ENCODE peak calls at places on chromosome 22, in four cellular contexts. One of them, this sample, is unnamed.

GRCh38 chr22:39144101-39144815 is 8.2 kb downstream of the CBX7 start:
- DNase-seq in CD4-positive, alpha-beta memory T cell: peak; percentile 68
- DNase-seq in mammary epithelial cell: peak; percentile 59
- DNase-seq in fibroblast of pulmonary artery: peak; percentile 29
- DNase-seq in this sample: peak; percentile 36

GRCh38 chr22:21803859-21804258 is 63.6 kb downstream of the MAPK1 start:
- DNase-seq in fibroblast of pulmonary artery: no peak
- DNase-seq in mammary epithelial cell: no peak
- DNase-seq in CD4-positive, alpha-beta memory T cell: no peak
- DNase-seq in this sample: no peak

GRCh38 chr22:17569971-17570511 is 6.7 kb downstream of the SLC25A18 start:
- DNase-seq in fibroblast of pulmonary artery: peak; percentile 84
- DNase-seq in CD4-positive, alpha-beta memory T cell: no peak
- DNase-seq in mammary epithelial cell: no peak
- DNase-seq in this sample: peak; percentile 77

GRCh38 chr22:33242078-33242477 is 183.9 kb upstream of the SYN3 start:
- DNase-seq in mammary epithelial cell: peak; percentile 81
- DNase-seq in CD4-positive, alpha-beta memory T cell: no peak
- DNase-seq in fibroblast of pulmonary artery: no peak
- DNase-seq in this sample: no peak

GRCh38 chr22:38243007-38243775 is 29.6 kb downstream of the TMEM184B start:
- DNase-seq in CD4-positive, alpha-beta memory T cell: no peak
- DNase-seq in fibroblast of pulmonary artery: peak; percentile 57
- DNase-seq in mammary epithelial cell: peak; percentile 22
- DNase-seq in this sample: no peak

GRCh38 chr22:39349506-39349966 is 255 bp upstream of the SYNGR1 start:
- DNase-seq in fibroblast of pulmonary artery: no peak
- DNase-seq in mammary epithelial cell: no peak
- DNase-seq in CD4-positive, alpha-beta memory T cell: peak; percentile 3
- DNase-seq in this sample: no peak

GRCh38 chr22:45310331-45311032 is 748 bp downstream of the FAM118A start:
- DNase-seq in mammary epithelial cell: no peak
- DNase-seq in fibroblast of pulmonary artery: no peak
- DNase-seq in CD4-positive, alpha-beta memory T cell: no peak
- DNase-seq in this sample: no peak

GRCh38 chr22:21951931-21952465 is 650 bp downstream of the PPM1F start:
- DNase-seq in CD4-positive, alpha-beta memory T cell: no peak
- DNase-seq in mammary epithelial cell: peak; percentile 44
- DNase-seq in fibroblast of pulmonary artery: peak; percentile 48
- DNase-seq in this sample: peak; percentile 39

GRCh38 chr22:47997612-47998011 is 1235.2 kb downstream of the TBC1D22A start:
- DNase-seq in CD4-positive, alpha-beta memory T cell: no peak
- DNase-seq in mammary epithelial cell: no peak
- DNase-seq in fibroblast of pulmonary artery: no peak
- DNase-seq in this sample: no peak

GRCh38 chr22:39301926-39302325 is 17.5 kb downstream of the RPL3 start:
- DNase-seq in fibroblast of pulmonary artery: no peak
- DNase-seq in CD4-positive, alpha-beta memory T cell: no peak
- DNase-seq in mammary epithelial cell: no peak
- DNase-seq in this sample: no peak

DNA sequence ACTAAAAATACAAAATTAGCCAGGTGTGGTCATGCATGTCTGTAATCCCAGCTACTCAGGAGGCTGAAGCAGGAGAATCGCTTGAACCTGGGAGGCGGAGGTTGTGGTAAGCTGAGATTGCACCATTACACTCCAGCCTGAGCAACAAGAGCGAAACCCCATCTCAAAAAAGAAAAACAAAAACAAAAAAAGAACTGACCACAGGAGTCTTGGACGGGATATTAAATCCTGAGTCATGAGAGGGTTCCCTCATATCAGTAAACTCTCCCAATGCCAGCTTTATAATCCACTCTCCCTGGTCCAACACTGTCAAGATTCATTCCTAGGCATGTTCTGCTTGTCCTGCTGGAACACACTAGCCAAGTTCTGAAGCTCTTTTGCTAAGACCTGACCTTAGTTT is 61.5 kb upstream of the EP300 start:
- DNase-seq in fibroblast of pulmonary artery: peak; percentile 70
- DNase-seq in CD4-positive, alpha-beta memory T cell: no peak
- DNase-seq in mammary epithelial cell: peak; percentile 75
- DNase-seq in this sample: peak; percentile 75
- H3K4me3 ChIP-seq in fibroblast of pulmonary artery: no peak overlapping the region
- H3K4me3 ChIP-seq in CD4-positive, alpha-beta memory T cell: no peak overlapping the region
- H3K4me3 ChIP-seq in mammary epithelial cell: no peak overlapping the region
- H3K4me3 ChIP-seq in this sample: no peak overlapping the region

DNA sequence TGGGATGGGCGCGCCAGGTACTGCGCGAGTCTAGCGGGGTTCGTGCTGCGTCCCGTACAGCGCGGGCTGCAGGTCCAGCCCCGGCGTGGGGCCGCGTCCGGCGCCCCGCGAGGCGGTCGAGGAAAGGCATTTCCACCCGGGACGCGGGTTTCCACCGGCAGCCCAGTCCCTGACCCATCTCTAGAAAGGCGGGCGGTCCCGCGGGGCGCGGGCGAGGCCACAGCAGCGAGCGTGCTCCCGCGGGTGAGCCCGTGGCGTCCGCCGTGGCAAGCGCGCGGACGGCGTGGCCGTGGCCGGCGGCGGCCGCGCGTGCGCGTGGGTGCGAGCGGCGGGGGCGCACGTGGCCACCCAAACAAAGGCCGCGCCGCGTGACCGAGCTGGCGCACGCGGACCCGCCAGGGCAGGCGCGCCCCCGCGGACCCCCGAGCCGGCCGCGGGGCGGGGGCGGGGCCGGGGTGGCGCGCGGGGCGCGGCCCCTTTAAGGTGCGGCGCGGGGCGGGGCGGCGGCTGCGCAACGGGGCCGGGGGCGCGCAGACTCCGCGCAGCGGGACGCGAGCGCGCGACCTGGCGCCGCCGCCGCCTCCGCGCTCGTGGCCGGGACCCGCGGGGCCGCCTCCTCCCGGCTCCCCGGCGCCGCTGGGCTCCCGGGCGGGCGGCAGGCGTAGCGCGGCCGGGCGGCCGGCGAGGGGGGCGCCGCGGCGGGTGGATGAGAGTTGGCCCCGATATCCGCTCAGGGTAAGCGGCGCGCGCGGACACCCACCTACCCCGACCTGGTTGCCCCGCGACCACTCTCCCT is 39.3 kb upstream of the CELSR1 start:
- DNase-seq in fibroblast of pulmonary artery: peak; percentile 46
- DNase-seq in CD4-positive, alpha-beta memory T cell: peak; percentile 64
- DNase-seq in mammary epithelial cell: peak; percentile 39
- DNase-seq in this sample: peak; percentile 21
- H3K4me3 ChIP-seq in fibroblast of pulmonary artery: peak overlapping the region; percentile 63
- H3K4me3 ChIP-seq in CD4-positive, alpha-beta memory T cell: peak overlapping the region; percentile 44
- H3K4me3 ChIP-seq in mammary epithelial cell: peak overlapping the region; percentile 63
- H3K4me3 ChIP-seq in this sample: peak overlapping the region; percentile 50

DNA sequence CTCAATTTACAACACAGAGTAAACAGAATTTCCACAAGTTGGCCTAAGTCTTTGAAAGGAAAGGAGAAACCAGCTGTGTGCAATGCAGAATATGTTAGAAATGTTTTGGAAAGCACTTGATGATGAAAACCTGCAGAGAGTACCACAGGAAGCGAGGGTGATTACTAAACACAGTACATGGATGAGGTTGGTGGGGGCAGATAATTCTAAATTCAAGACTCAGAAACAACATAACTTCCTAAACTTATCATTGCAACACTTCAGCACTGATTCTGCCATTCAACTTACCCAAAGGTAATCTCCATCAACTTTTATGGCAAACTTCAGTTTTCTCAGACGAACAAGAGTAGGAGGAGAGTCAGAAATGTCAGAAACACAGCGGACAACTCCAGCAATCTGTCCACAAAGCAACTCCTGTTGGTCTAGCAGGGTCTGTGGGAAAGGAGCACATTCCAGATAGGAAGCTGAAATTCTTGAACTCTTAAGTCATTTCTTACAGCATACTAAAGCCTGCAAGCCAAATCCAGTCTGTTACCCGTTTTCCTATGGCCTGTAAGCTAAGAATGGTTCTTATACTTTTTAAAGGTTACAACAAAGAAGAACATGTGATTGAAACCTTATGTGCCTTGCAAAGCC is 6.8 kb downstream of the HPS4 start:
- DNase-seq in mammary epithelial cell: no peak
- DNase-seq in fibroblast of pulmonary artery: peak; percentile 80
- DNase-seq in CD4-positive, alpha-beta memory T cell: no peak
- DNase-seq in this sample: no peak
- H3K4me3 ChIP-seq in mammary epithelial cell: no peak overlapping the region
- H3K4me3 ChIP-seq in fibroblast of pulmonary artery: no peak overlapping the region
- H3K4me3 ChIP-seq in CD4-positive, alpha-beta memory T cell: no peak overlapping the region
- H3K4me3 ChIP-seq in this sample: no peak overlapping the region

DNA sequence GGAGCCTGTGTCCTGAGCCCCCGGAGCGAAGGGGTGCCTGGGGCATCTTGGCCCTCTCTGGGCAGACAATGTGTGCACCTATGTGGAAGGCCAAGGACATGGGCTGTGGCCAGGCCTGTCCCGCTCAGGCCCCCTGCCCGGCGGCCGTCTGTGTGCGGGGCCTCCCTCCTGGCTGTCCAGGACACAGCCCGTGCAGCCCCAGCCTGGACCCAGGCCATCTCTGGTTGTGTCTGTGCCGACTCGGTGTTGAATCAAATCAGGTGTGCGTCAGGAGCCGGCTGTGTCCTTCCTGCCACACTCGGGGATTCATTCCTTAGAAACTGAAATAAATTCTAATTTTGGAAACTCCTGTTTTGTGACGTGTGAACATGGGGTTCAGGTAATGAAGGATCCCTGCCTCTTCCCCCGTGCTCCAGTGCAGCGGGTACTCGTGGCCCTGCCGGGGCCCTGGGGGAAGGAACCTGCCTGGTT is 1.5 kb upstream of the SELENOO start:
- DNase-seq in mammary epithelial cell: no peak
- DNase-seq in fibroblast of pulmonary artery: no peak
- DNase-seq in CD4-positive, alpha-beta memory T cell: no peak
- DNase-seq in this sample: no peak
- H3K4me3 ChIP-seq in mammary epithelial cell: no peak overlapping the region
- H3K4me3 ChIP-seq in fibroblast of pulmonary artery: no peak overlapping the region
- H3K4me3 ChIP-seq in CD4-positive, alpha-beta memory T cell: no peak overlapping the region
- H3K4me3 ChIP-seq in this sample: no peak overlapping the region

GRCh38 chr22:31625257-31625640 is 36.8 kb downstream of the PISD start:
- DNase-seq in mammary epithelial cell: no peak
- DNase-seq in CD4-positive, alpha-beta memory T cell: no peak
- DNase-seq in fibroblast of pulmonary artery: no peak
- DNase-seq in this sample: no peak
- H3K4me3 ChIP-seq in mammary epithelial cell: no peak overlapping the region
- H3K4me3 ChIP-seq in CD4-positive, alpha-beta memory T cell: no peak overlapping the region
- H3K4me3 ChIP-seq in fibroblast of pulmonary artery: peak overlapping the region; percentile 25
- H3K4me3 ChIP-seq in this sample: peak overlapping the region; percentile 6

GRCh38 chr22:36201630-36202312 is at the start of gene APOL4:
- DNase-seq in CD4-positive, alpha-beta memory T cell: no peak
- DNase-seq in fibroblast of pulmonary artery: peak; percentile 81
- DNase-seq in mammary epithelial cell: no peak
- DNase-seq in this sample: peak; percentile 59

GRCh38 chr22:36206255-36206654 is 4.6 kb upstream of the APOL4 start:
- DNase-seq in fibroblast of pulmonary artery: no peak
- DNase-seq in mammary epithelial cell: no peak
- DNase-seq in CD4-positive, alpha-beta memory T cell: no peak
- DNase-seq in this sample: no peak

GRCh38 chr22:36208162-36208765 is 6.7 kb upstream of the APOL4 start:
- DNase-seq in mammary epithelial cell: peak; percentile 6
- DNase-seq in CD4-positive, alpha-beta memory T cell: no peak
- DNase-seq in fibroblast of pulmonary artery: no peak
- DNase-seq in this sample: no peak

GRCh38 chr22:36204001-36204640 is 2.5 kb upstream of the APOL4 start:
- DNase-seq in mammary epithelial cell: no peak
- DNase-seq in CD4-positive, alpha-beta memory T cell: no peak
- DNase-seq in fibroblast of pulmonary artery: no peak
- DNase-seq in this sample: no peak

DNA sequence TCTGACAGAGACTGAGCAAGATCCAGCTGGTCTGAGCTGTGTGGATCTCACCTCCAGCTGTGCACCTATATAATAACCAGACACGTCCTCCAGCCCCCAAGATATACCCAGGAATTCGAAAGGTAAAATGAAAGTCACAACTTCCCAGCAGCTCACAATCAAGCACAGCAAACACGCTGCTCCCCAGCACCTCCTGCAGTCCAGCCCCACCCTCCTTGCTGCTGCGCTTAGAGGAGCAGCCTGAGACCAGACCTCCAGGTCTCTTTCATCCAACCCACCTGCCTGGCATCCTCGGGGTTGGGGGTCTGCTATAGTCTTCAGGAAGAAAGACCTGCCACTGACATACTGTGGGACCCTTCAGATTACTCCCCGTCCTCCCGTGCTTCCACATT is 3.0 kb upstream of the APOL4 start:
- DNase-seq in CD4-positive, alpha-beta memory T cell: no peak
- DNase-seq in mammary epithelial cell: no peak
- DNase-seq in fibroblast of pulmonary artery: no peak
- DNase-seq in this sample: no peak
- H3K4me3 ChIP-seq in CD4-positive, alpha-beta memory T cell: no peak overlapping the region
- H3K4me3 ChIP-seq in mammary epithelial cell: no peak overlapping the region
- H3K4me3 ChIP-seq in fibroblast of pulmonary artery: no peak overlapping the region
- H3K4me3 ChIP-seq in this sample: no peak overlapping the region

DNA sequence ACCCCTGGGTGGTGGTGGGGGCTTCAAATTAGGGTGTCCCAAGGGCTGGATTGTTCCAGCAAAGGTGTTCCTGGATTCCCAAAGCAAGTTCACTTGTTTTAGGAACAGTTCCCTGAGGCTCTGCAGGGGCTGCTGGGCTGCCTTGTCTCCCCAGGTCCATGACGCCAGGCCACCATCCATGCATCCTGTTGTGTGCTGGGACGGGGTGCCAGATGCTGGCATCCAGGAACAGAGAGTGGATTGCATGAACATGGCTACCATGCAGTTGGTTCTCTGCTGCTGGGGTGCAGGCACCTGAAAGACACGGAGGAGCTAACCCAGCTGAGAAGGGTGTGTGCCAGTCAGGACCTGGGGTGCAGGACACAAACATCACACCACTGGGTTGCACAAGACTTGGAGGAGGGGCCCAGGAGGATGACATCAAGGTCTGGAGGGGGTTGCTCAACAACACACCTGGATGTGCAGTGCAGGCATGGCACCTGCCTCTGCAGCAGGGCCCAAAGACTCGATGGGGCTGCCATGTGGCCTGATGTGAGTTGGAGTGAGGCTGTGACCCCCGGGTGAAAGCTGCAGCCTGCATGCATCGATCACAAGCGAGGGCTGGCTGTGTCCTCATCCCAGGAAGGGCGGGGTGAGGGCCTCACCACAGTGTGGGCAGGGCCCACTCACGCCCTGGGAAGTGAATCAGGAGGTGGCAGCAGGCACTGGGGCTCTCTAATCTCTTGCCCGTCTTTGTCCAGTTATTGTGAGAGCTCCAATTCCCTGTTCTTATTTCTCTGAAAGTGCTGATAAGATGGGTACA is 74.0 kb upstream of the CLDN5 start:
- DNase-seq in mammary epithelial cell: peak; percentile 55
- DNase-seq in CD4-positive, alpha-beta memory T cell: peak; percentile 20
- DNase-seq in fibroblast of pulmonary artery: no peak
- DNase-seq in this sample: no peak
- H3K4me3 ChIP-seq in mammary epithelial cell: no peak overlapping the region
- H3K4me3 ChIP-seq in CD4-positive, alpha-beta memory T cell: peak overlapping the region; percentile 22
- H3K4me3 ChIP-seq in fibroblast of pulmonary artery: no peak overlapping the region
- H3K4me3 ChIP-seq in this sample: no peak overlapping the region